ENCODE peak calls at places on chromosomes 11 and 22, in nine cellular contexts. R is lower lobe of right lung; F is MM.1S; N is K562; T is fibroblast of mammary gland; K is HAP-1; Y is CD8-positive, alpha-beta memory T cell; C is NT2/D1; E is left ventricle myocardium inferior. Z is an unnamed sample.
A peak's percentile ranks its signal among the peaks of the same experiment; 100 is the strongest.

GRCh38 chr11:70531281-70532065 is 133.1 kb downstream of the CTTN start:
- DNase-seq in R (no peak), F (no peak), N (no peak), T (no peak), K (no peak), Y (no peak), C (no peak), E (peak; percentile 5), Z (no peak)

GRCh38 chr22:50173221-50173982 is 2.9 kb downstream of the PANX2 start:
- DNase-seq in R (peak; percentile 66), F (no peak), N (no peak), T (no peak), K (no peak), Y (no peak), C (no peak), E (no peak), Z (no peak)

GRCh38 chr11:134559617-134559992 is 147.6 kb upstream of the B3GAT1 start:
- DNase-seq in R (no peak), F (no peak), N (no peak), T (no peak), K (no peak), Y (no peak), C (no peak), E (no peak), Z (no peak)

GRCh38 chr22:46064236-46064965 is 85.9 kb upstream of the PPARA start:
- DNase-seq in R (peak; percentile 39), F (no peak), N (no peak), T (peak; percentile 62), K (peak; percentile 59), Y (no peak), C (no peak), E (peak; percentile 19), Z (no peak)

GRCh38 chr11:126949066-126949945 is 51.3 kb downstream of the KIRREL3 start:
- DNase-seq in R (no peak), F (no peak), N (no peak), T (peak; percentile 29), K (no peak), Y (no peak), C (no peak), E (no peak), Z (peak; percentile 17)

GRCh38 chr22:20822240-20822639 is 36.4 kb downstream of the PI4KA start:
- DNase-seq in R (no peak), F (no peak), N (no peak), T (no peak), K (no peak), Y (no peak), C (no peak), E (no peak), Z (no peak)

GRCh38 chr11:74611369-74611861 is 19.0 kb downstream of the POLD3 start:
- DNase-seq in R (no peak), F (peak; percentile 58), N (no peak), T (peak; percentile 82), K (no peak), Y (no peak), C (no peak), E (no peak), Z (peak; percentile 42)

GRCh38 chr22:17493384-17493981 is 69.8 kb upstream of the SLC25A18 start:
- DNase-seq in R (no peak), F (no peak), N (no peak), T (no peak), K (no peak), Y (no peak), C (no peak), E (no peak), Z (no peak)

GRCh38 chr11:29318134-29318845 is 698.5 kb downstream of the KCNA4 start:
- DNase-seq in R (no peak), F (no peak), N (no peak), T (peak; percentile 51), K (no peak), Y (no peak), C (no peak), E (no peak), Z (no peak)

GRCh38 chr22:21074092-21074715 is 28.5 kb downstream of the LRRC74B start:
- DNase-seq in R (no peak), F (no peak), N (peak; percentile 45), T (peak; percentile 87), K (no peak), Y (no peak), C (no peak), E (no peak), Z (no peak)

GRCh38 chr22:28021998-28022660 is 103.1 kb upstream of the PITPNB start:
- DNase-seq in R (no peak), F (no peak), N (no peak), T (no peak), K (peak; percentile 3), Y (no peak), C (no peak), E (peak; percentile 2), Z (no peak)

GRCh38 chr11:66216911-66217310 is 51.5 kb upstream of the RAB1B start:
- DNase-seq in R (no peak), F (no peak), N (no peak), T (no peak), K (peak; percentile 2), Y (no peak), C (no peak), E (no peak), Z (no peak)

GRCh38 chr11:125930076-125930450 is 15.8 kb upstream of the VSIG10L2 start:
- DNase-seq in R (no peak), F (no peak), N (no peak), T (no peak), K (no peak), Y (no peak), C (no peak), E (no peak), Z (no peak)

GRCh38 chr11:129331871-129332274 is 43.8 kb upstream of the BARX2 start:
- DNase-seq in R (peak; percentile 85), F (peak; percentile 74), N (peak; percentile 33), T (peak; percentile 78), K (peak; percentile 88), Y (peak; percentile 30), C (peak; percentile 77), E (peak; percentile 79), Z (peak; percentile 38)
- H3K4me3 ChIP-seq in R (no peak overlapping the region), F (peak overlapping the region; percentile 45), N (no peak overlapping the region), T (no peak overlapping the region), K (no peak overlapping the region), Y (no peak overlapping the region), C (no peak overlapping the region), E (no peak overlapping the region), Z (no peak overlapping the region)

GRCh38 chr11:111913997-111914396 is 1.5 kb downstream of the HSPB2 start:
- DNase-seq in R (no peak), F (no peak), N (no peak), T (peak; percentile 69), K (peak; percentile 23), Y (no peak), C (no peak), E (no peak), Z (no peak)
- H3K4me3 ChIP-seq in R (peak overlapping the region; percentile 59), F (no peak overlapping the region), N (no peak overlapping the region), T (no peak overlapping the region), K (no peak overlapping the region), Y (no peak overlapping the region), C (no peak overlapping the region), E (peak overlapping the region; percentile 77), Z (no peak overlapping the region)

GRCh38 chr11:64230209-64230984 is at the start of gene DNAJC4:
- DNase-seq in R (peak; percentile 95), F (peak; percentile 97), N (peak; percentile 79), T (peak; percentile 77), K (peak; percentile 97), Y (peak; percentile 85), C (peak; percentile 92), E (peak; percentile 93), Z (peak; percentile 78)

GRCh38 chr11:64229959-64230208 is 464 bp upstream of the DNAJC4 start:
- DNase-seq in R (no peak), F (no peak), N (no peak), T (no peak), K (no peak), Y (no peak), C (no peak), E (no peak), Z (no peak)

GRCh38 chr11:64231536-64231935 is 1.2 kb downstream of the DNAJC4 start:
- DNase-seq in R (no peak), F (no peak), N (no peak), T (no peak), K (no peak), Y (no peak), C (no peak), E (no peak), Z (no peak)

GRCh38 chr11:64232182-64233018 is 2.0 kb upstream of the VEGFB start:
- DNase-seq in R (no peak), F (no peak), N (no peak), T (no peak), K (no peak), Y (no peak), C (no peak), E (no peak), Z (no peak)

DNA sequence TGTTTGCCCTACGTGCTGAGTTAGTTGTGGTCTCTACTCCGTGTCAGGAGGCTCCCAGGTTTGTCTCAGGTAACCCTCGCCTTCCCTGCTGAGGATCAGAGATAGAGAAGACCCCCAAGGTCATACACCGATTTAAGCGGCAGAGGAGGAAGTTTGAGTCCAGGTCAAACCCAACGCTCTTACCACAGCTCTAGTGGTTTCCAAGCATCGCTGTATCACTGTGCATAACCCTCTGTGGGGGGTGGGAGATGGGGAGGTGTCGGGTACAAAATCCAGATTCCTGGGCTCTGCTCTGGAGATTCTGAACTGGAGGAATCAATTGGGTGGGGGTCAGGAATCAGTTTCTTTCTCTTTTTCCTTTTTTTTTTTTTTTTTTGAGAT is 627 bp downstream of the DNAJC4 start:
- DNase-seq in R (no peak), F (no peak), N (no peak), T (no peak), K (no peak), Y (no peak), C (no peak), E (no peak), Z (no peak)
- H3K4me3 ChIP-seq in R (peak overlapping the region; percentile 69), F (peak overlapping the region; percentile 97), N (peak overlapping the region; percentile 76), T (peak overlapping the region; percentile 61), K (peak overlapping the region; percentile 76), Y (peak overlapping the region; percentile 70), C (peak overlapping the region; percentile 83), E (peak overlapping the region; percentile 81), Z (peak overlapping the region; percentile 60)

DNA sequence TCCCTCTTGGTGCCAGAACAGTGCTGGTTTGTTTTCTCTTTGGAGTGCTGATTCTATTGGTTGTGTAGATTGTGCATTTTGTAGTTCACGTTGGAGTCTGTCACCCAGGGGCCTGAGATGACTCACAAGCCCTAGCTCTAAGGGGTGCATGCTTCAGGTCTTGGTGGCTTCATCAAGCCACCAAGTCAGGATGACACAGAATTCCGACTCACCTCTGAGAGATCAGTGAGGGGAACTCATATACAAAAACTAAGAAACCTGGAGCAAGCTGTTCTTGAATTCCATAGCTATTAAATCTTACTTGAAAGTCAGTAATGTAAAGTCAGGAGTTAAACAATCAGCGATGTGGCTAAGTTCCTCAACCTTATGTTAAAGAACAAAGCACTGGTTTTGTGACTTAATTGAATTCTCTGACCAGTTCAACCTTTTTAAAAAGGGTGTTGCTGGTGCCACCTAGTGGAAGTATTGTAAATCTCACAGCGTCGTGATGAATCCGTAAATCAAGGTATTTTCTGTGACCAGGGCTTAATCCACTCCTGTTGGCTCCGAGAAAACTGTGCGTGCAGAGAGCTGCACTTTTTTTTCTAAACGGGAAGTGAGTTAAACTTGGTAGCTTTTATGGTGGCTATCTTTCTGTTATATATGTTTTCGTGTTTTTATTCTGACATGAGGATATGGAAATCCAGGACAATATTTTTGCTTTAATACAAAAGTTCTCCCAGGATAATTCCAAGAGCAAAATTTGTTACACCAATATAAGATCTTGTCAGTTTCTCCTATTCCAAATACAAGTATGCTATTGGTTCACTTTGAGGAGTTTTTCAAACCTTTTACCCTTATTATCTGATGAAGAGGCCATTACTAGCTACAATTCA is 14.6 kb downstream of the MMP13 start:
- DNase-seq in R (no peak), F (peak; percentile 66), N (peak; percentile 58), T (peak; percentile 75), K (peak; percentile 62), Y (no peak), C (peak; percentile 57), E (no peak), Z (peak; percentile 45)
- H3K4me3 ChIP-seq in R (no peak overlapping the region), F (no peak overlapping the region), N (no peak overlapping the region), T (no peak overlapping the region), K (no peak overlapping the region), Y (no peak overlapping the region), C (no peak overlapping the region), E (no peak overlapping the region), Z (no peak overlapping the region)